ENCODE peak calls at places on chromosomes 11 and 22, in five cellular contexts. A is cardiac muscle cell; O is CD8-positive, alpha-beta T cell; Y is uterus; H is A549. W is an unnamed sample.

GRCh38 chr11:119964136-119965025 is 173.5 kb downstream of the TRIM29 start:
- DNase-seq in A (no peak), O (no peak), Y (no peak), H (no peak), W (no peak)

GRCh38 chr11:62694455-62695167 is 5.3 kb upstream of the LRRN4CL start:
- DNase-seq in A (peak), O (peak), Y (peak), H (peak), W (peak)

GRCh38 chr11:113176561-113176960 is 137.8 kb upstream of the TTC12 start:
- DNase-seq in A (no peak), O (no peak), Y (no peak), H (no peak), W (no peak)

GRCh38 chr11:27358306-27358705 is 4.7 kb downstream of the CCDC34 start:
- DNase-seq in A (no peak), O (no peak), Y (no peak), H (no peak), W (no peak)

GRCh38 chr11:43988040-43988793 is 45.8 kb downstream of the C11orf96 start:
- DNase-seq in A (peak), O (no peak), Y (no peak), H (no peak), W (no peak)

GRCh38 chr11:31800398-31801265 is 10.5 kb downstream of the PAX6 start:
- DNase-seq in A (no peak), O (no peak), Y (no peak), H (no peak), W (no peak)

GRCh38 chr22:26330971-26331625 is 98.0 kb upstream of the ASPHD2 start:
- DNase-seq in A (peak), O (peak), Y (no peak), H (peak), W (peak)

GRCh38 chr11:60917267-60917666 is 3.3 kb downstream of the TMEM109 start:
- DNase-seq in A (no peak), O (no peak), Y (no peak), H (no peak), W (no peak)

GRCh38 chr11:120432056-120433018 is 79.2 kb upstream of the GRIK4 start:
- DNase-seq in A (no peak), O (no peak), Y (no peak), H (peak), W (no peak)

GRCh38 chr11:58900479-58901420 is 38.5 kb upstream of the GLYATL1 start:
- DNase-seq in A (peak), O (no peak), Y (no peak), H (peak), W (peak)

GRCh38 chr11:110251837-110252236 is 44.6 kb downstream of the RDX start:
- DNase-seq in A (no peak), O (no peak), Y (no peak), H (peak), W (no peak)

GRCh38 chr11:31936309-31936708 is 125.2 kb upstream of the PAX6 start:
- DNase-seq in A (no peak), O (no peak), Y (no peak), H (no peak), W (no peak)

DNA sequence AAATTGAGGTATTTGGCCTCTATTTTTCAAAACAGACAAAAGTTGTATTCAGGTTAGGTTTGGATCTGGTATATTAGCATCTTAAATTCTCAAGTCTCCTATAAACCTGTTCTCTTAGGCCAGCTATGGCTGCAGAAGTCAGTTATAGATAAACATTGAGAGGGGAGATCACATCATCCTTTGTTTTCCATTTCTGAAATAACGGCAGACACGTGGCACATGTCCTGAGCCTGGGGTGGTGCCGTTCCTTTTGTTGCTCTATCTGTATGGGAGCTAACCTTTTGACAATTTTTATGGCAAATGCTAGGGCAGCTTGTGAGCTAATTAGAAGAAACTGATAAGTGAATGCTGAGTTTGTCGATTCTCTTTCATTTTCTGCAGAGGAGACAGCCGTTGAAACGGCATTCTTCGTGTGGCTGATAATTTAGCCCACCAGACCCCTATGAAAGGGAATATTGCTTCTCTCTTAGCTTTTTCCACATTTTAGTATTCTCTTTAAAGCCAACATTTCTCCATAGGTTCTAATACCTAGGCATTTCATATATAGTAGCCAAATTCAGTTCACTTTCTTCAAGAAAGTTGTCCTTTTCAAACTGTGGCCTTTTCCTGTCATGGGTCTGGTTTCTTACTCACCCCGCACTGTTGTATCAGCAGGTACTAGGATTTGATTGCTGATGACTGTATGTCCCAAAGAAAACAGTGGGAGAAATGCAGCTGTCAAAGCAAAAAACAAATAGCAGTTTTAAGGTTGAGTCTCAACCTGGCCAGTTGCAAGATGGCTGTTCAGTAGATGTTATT is 26.1 kb downstream of the NF2 start:
- DNase-seq in A (no peak), O (no peak), Y (no peak), H (no peak), W (no peak)
- H3K27ac ChIP-seq in A (no peak), O (no peak), Y (no peak), H (no peak), W (no peak)

GRCh38 chr22:35066768-35067167 is 810 bp downstream of the ISX start:
- DNase-seq in A (no peak), O (no peak), Y (no peak), H (no peak), W (no peak)
- H3K4me3 ChIP-seq in A (no peak), O (no peak), Y (no peak), H (no peak), W (no peak)

GRCh38 chr11:125364085-125364822 is 131.8 kb downstream of the FEZ1 start:
- DNase-seq in A (no peak), O (no peak), Y (no peak), H (no peak), W (no peak)
- TF ChIP-seq CTCF in A (no peak), O (no peak), Y (no peak), H (no peak), W (no peak)

GRCh38 chr11:115873813-115874212 is 369.6 kb upstream of the CADM1 start:
- DNase-seq in A (no peak), O (no peak), Y (no peak), H (no peak), W (no peak)
- H3K27ac ChIP-seq in A (no peak), O (no peak), Y (no peak), H (no peak), W (no peak)

GRCh38 chr11:68371176-68372041 is 59.0 kb downstream of the LRP5 start:
- DNase-seq in A (no peak), O (no peak), Y (no peak), H (no peak), W (no peak)
- H3K4me3 ChIP-seq in A (no peak), O (no peak), Y (no peak), H (no peak), W (no peak)